ENCODE peak calls at places on chromosome 14, in four cellular contexts. One of them, this sample, is unnamed.

GRCh38 chr14:39568809-39569538 is 136.7 kb upstream of the FBXO33 start:
- DNase-seq in HepG2: no peak
- DNase-seq in K562: no peak
- DNase-seq in H1: no peak
- DNase-seq in this sample: no peak

GRCh38 chr14:68144051-68144681 is 324.6 kb downstream of the RAD51B start:
- DNase-seq in K562: no peak
- DNase-seq in H1: no peak
- DNase-seq in HepG2: peak
- DNase-seq in this sample: no peak

GRCh38 chr14:52824479-52824878 is 33.1 kb upstream of the GNPNAT1 start:
- DNase-seq in H1: no peak
- DNase-seq in K562: no peak
- DNase-seq in HepG2: no peak
- DNase-seq in this sample: no peak

GRCh38 chr14:50260511-50260910 is 29.1 kb upstream of the SOS2 start:
- DNase-seq in K562: no peak
- DNase-seq in H1: no peak
- DNase-seq in HepG2: peak
- DNase-seq in this sample: peak

GRCh38 chr14:104756477-104757237 is 3.7 kb downstream of the SIVA1 start:
- DNase-seq in HepG2: no peak
- DNase-seq in K562: no peak
- DNase-seq in H1: no peak
- DNase-seq in this sample: no peak

GRCh38 chr14:23020143-23021128 is 10.5 kb upstream of the C14orf93 start:
- DNase-seq in H1: no peak
- DNase-seq in K562: peak
- DNase-seq in HepG2: no peak
- DNase-seq in this sample: no peak

GRCh38 chr14:21248338-21248737 is 20.9 kb downstream of the HNRNPC start:
- DNase-seq in HepG2: no peak
- DNase-seq in H1: no peak
- DNase-seq in K562: no peak
- DNase-seq in this sample: no peak

GRCh38 chr14:34837801-34838322 is 37.3 kb downstream of the BAZ1A start:
- DNase-seq in HepG2: peak
- DNase-seq in K562: no peak
- DNase-seq in H1: no peak
- DNase-seq in this sample: no peak

GRCh38 chr14:81386379-81386778 is 13.7 kb downstream of the STON2 start:
- DNase-seq in H1: no peak
- DNase-seq in HepG2: no peak
- DNase-seq in K562: no peak
- DNase-seq in this sample: no peak

DNA sequence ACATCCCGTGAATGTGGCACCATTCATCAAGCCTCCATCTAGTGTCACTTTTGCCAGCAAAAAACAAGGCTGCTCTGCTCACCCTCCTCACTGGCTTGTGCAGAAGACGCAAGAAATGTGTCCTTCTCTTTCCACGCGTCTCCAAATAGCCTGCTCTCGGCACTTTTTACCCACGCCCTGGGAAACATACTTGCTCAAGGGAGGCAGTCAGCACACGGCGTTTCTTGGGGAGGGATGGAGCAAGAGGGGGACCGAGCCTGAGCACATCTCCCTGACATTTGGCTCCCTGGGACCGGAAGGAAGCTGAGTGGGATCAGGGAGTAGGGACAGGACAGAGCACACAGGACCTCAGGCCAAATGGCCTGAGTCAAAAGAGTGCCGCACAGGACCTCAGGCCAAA is 7.3 kb downstream of the BCL11B start:
- DNase-seq in K562: no peak
- DNase-seq in HepG2: no peak
- DNase-seq in H1: no peak
- DNase-seq in this sample: no peak
- TF ChIP-seq FOSL1 in K562: no peak
- TF ChIP-seq FOSL1 in HepG2: no peak
- TF ChIP-seq FOSL1 in H1: no peak
- TF ChIP-seq FOSL1 in this sample: no peak

DNA sequence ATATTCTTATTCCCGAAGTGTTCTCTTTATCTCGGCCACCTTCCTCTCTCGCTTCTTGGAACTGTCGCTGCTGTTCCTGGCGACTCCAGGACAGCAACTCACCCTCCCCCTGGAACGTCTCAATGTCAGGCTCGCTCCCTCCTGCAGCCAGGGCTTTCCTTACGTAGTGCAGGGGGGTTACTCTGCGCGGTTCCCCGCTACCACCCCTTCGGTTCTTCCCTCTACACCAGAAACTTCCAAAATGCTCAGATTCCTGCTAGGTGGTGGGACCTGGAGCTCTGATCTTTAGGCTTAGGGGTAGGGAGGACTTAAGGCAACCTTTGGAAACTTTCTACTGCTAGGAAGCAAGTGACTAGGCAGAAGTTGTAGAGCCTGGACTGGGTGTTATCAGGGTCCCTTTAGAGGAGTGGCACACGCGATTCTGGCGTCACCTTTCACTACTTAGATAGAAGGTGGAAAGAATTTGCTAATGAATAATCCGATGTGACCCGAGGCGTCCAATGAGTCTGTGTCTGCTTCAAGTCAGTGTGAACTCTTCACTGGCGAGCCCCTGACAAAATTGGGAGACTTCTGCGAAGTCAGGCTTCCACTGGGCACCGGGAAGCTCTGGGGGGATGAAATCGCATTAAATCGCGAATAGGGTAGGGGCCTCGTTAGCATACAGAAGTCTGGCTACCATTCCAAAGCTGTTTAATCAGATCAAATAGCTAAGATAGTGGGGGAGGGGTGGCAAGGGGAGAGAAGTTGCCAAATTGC is 900 bp upstream of the DPF3 start:
- DNase-seq in H1: peak
- DNase-seq in HepG2: no peak
- DNase-seq in K562: peak
- DNase-seq in this sample: no peak
- TF ChIP-seq FOSL1 in H1: no peak
- TF ChIP-seq FOSL1 in HepG2: no peak
- TF ChIP-seq FOSL1 in K562: no peak
- TF ChIP-seq FOSL1 in this sample: no peak

GRCh38 chr14:55451398-55451797 is 11.0 kb upstream of the TBPL2 start:
- DNase-seq in HepG2: no peak
- DNase-seq in K562: no peak
- DNase-seq in H1: peak
- DNase-seq in this sample: no peak

GRCh38 chr14:55451950-55452349 is 11.5 kb upstream of the TBPL2 start:
- DNase-seq in HepG2: no peak
- DNase-seq in H1: peak
- DNase-seq in K562: no peak
- DNase-seq in this sample: no peak

GRCh38 chr14:55450987-55451386 is 10.6 kb upstream of the TBPL2 start:
- DNase-seq in HepG2: no peak
- DNase-seq in H1: no peak
- DNase-seq in K562: no peak
- DNase-seq in this sample: no peak

GRCh38 chr14:55457496-55457895 is 17.1 kb upstream of the TBPL2 start:
- DNase-seq in H1: no peak
- DNase-seq in K562: no peak
- DNase-seq in HepG2: no peak
- DNase-seq in this sample: no peak

GRCh38 chr14:55454264-55455151 is 14.1 kb upstream of the TBPL2 start:
- DNase-seq in HepG2: peak
- DNase-seq in K562: no peak
- DNase-seq in H1: peak
- DNase-seq in this sample: peak
- TF ChIP-seq FOSL1 in HepG2: no peak
- TF ChIP-seq FOSL1 in K562: peak
- TF ChIP-seq FOSL1 in H1: no peak
- TF ChIP-seq FOSL1 in this sample: peak

DNA sequence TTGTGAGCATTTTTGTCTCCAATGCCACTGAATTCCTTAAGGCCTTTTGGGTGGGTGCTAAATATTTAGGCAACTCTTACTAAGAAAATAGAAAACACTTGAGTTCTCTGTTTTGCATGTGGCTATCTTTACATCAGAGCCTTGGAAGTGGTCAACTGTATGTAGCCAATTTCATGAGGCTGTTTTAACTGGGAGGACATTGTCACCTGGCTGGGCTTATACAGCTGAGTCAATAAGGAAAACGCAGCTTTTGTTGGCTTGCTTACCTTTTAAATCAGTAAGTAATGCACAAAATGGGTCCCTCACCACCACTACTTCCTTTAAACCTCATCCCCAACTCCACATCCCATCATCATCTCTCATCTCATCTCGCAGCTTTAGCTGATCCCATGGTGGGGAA is 194.3 kb downstream of the RGS6 start:
- DNase-seq in HepG2: no peak
- DNase-seq in K562: no peak
- DNase-seq in H1: no peak
- DNase-seq in this sample: no peak
- TF ChIP-seq FOSL1 in HepG2: no peak
- TF ChIP-seq FOSL1 in K562: no peak
- TF ChIP-seq FOSL1 in H1: no peak
- TF ChIP-seq FOSL1 in this sample: no peak

GRCh38 chr14:55267816-55268215 is 3.4 kb upstream of the FBXO34 start:
- DNase-seq in H1: no peak
- DNase-seq in HepG2: no peak
- DNase-seq in K562: no peak
- DNase-seq in this sample: no peak
- TF ChIP-seq FOSL1 in H1: no peak
- TF ChIP-seq FOSL1 in HepG2: no peak
- TF ChIP-seq FOSL1 in K562: no peak
- TF ChIP-seq FOSL1 in this sample: no peak

GRCh38 chr14:77058082-77058481 is 29.6 kb upstream of the IRF2BPL start:
- DNase-seq in K562: no peak
- DNase-seq in HepG2: no peak
- DNase-seq in H1: no peak
- DNase-seq in this sample: no peak

GRCh38 chr14:77062261-77062660 is 33.8 kb upstream of the IRF2BPL start:
- DNase-seq in HepG2: no peak
- DNase-seq in K562: no peak
- DNase-seq in H1: no peak
- DNase-seq in this sample: no peak

GRCh38 chr14:77058785-77059184 is 30.3 kb upstream of the IRF2BPL start:
- DNase-seq in H1: no peak
- DNase-seq in K562: no peak
- DNase-seq in HepG2: no peak
- DNase-seq in this sample: no peak

GRCh38 chr14:77061630-77062029 is 33.1 kb upstream of the IRF2BPL start:
- DNase-seq in HepG2: no peak
- DNase-seq in H1: no peak
- DNase-seq in K562: no peak
- DNase-seq in this sample: no peak

GRCh38 chr14:77059276-77059934 is 30.9 kb upstream of the IRF2BPL start:
- DNase-seq in HepG2: peak
- DNase-seq in H1: no peak
- DNase-seq in K562: peak
- DNase-seq in this sample: peak
- TF ChIP-seq FOSL1 in HepG2: no peak
- TF ChIP-seq FOSL1 in H1: no peak
- TF ChIP-seq FOSL1 in K562: peak
- TF ChIP-seq FOSL1 in this sample: no peak

GRCh38 chr14:100872241-100872640 is 31.3 kb downstream of the RTL1 start:
- DNase-seq in H1: no peak
- DNase-seq in K562: no peak
- DNase-seq in HepG2: no peak
- DNase-seq in this sample: no peak
- TF ChIP-seq FOSL1 in H1: no peak
- TF ChIP-seq FOSL1 in K562: no peak
- TF ChIP-seq FOSL1 in HepG2: no peak
- TF ChIP-seq FOSL1 in this sample: no peak

This sample was measured in HCT116.